ENCODE peak calls at places on chromosomes 3 and 15, in six cellular contexts. G is neural progenitor cell, J is heart right ventricle, H is GM23248, Q is lower lobe of right lung, I is IMR-90. P is an unnamed sample. For H3K4me1 and H3K27me3, the result is how much of the 10 kb centered on the place peaks cover.

GRCh38 chr3:141331370-141332318 is 36.7 kb upstream of the ZBTB38 start:
- DNase-seq in J (peak), Q (no peak), G (no peak), I (peak), H (peak), P (peak)

GRCh38 chr15:67967871-67968423 is 86.2 kb upstream of the PIAS1 start:
- DNase-seq in G (peak), H (peak), I (peak), J (peak), Q (peak), P (no peak)

GRCh38 chr3:40237892-40238571 is 71.5 kb upstream of the EIF1B start:
- DNase-seq in J (peak), I (peak), Q (no peak), G (peak), H (peak), P (no peak)

GRCh38 chr15:70806992-70807712 is 43.8 kb upstream of the UACA start:
- DNase-seq in G (no peak), J (peak), Q (peak), I (peak), H (no peak), P (no peak)

GRCh38 chr3:50182533-50183099 is 8.8 kb upstream of the GNAT1 start:
- DNase-seq in G (no peak), H (no peak), J (no peak), Q (no peak), I (no peak), P (no peak)

GRCh38 chr3:182621435-182622240 is 171.7 kb upstream of the ATP11B start:
- DNase-seq in J (no peak), Q (no peak), H (peak), G (peak), I (no peak), P (no peak)

GRCh38 chr15:63389902-63390301 is 8.3 kb upstream of the CA12 start:
- DNase-seq in J (no peak), Q (peak), G (no peak), H (no peak), I (no peak), P (peak)

GRCh38 chr15:58548308-58549012 is 116.7 kb downstream of the LIPC start:
- DNase-seq in I (no peak), J (no peak), Q (no peak), G (no peak), H (no peak), P (no peak)

GRCh38 chr3:73745429-73746247 is 120.9 kb upstream of the PDZRN3 start:
- DNase-seq in G (no peak), I (peak), Q (no peak), H (peak), J (no peak), P (peak)

GRCh38 chr3:169342652-169343051 is 320.9 kb downstream of the MECOM start:
- DNase-seq in I (no peak), H (no peak), Q (no peak), G (peak), J (no peak), P (no peak)

GRCh38 chr15:74906193-74906449 is 530 bp downstream of the FAM219B start:
- DNase-seq in G (peak), I (no peak), J (no peak), Q (peak), H (peak), P (no peak)

GRCh38 chr3:106058485-106058884 is 189.7 kb upstream of the CBLB start:
- DNase-seq in G (peak), J (no peak), I (no peak), Q (no peak), H (peak), P (no peak)

GRCh38 chr3:156143136-156143535 is 22.8 kb downstream of the KCNAB1 start:
- DNase-seq in I (no peak), G (no peak), H (no peak), J (no peak), Q (no peak), P (no peak)

GRCh38 chr15:42059661-42060476 is 34.5 kb downstream of the PLA2G4D start:
- DNase-seq in H (peak), J (peak), Q (no peak), G (peak), I (peak), P (no peak)

GRCh38 chr3:155983834-155984474 is 113.5 kb downstream of the GMPS start:
- DNase-seq in G (no peak), J (no peak), I (peak), H (no peak), Q (no peak), P (no peak)

GRCh38 chr3:139109271-139109670 is 64.6 kb upstream of the PRR23C start:
- DNase-seq in I (no peak), H (no peak), J (no peak), G (no peak), Q (no peak), P (no peak)

GRCh38 chr3:99918720-99919119 is 101.1 kb downstream of the CMSS1 start:
- DNase-seq in Q (no peak), H (peak), I (peak), G (no peak), J (no peak), P (no peak)

GRCh38 chr3:46312996-46313395 is 40.9 kb upstream of the CCR2 start:
- DNase-seq in H (peak), Q (no peak), I (no peak), J (peak), G (no peak), P (peak)

GRCh38 chr15:65377976-65378366 is at the start of gene IGDCC3:
- DNase-seq in Q (no peak), H (peak), G (peak), I (no peak), J (no peak), P (no peak)

GRCh38 chr15:58506064-58506490 is 74.3 kb downstream of the LIPC start:
- DNase-seq in I (no peak), J (no peak), Q (no peak), H (peak), G (no peak), P (no peak)

GRCh38 chr15:90998737-90999136 is 4.4 kb upstream of the PRC1 start:
- DNase-seq in I (no peak), G (no peak), Q (no peak), J (no peak), H (no peak), P (no peak)

GRCh38 chr3:193902557-193903256 is 233.2 kb upstream of the HES1 start:
- DNase-seq in G (peak), I (no peak), H (no peak), J (no peak), Q (no peak), P (no peak)

GRCh38 chr3:116445291-116445841 is at the start of gene LSAMP:
- DNase-seq in I (peak), G (peak), J (no peak), H (peak), Q (no peak), P (no peak)

GRCh38 chr15:76776480-76776879 is 128.7 kb downstream of the SCAPER start:
- DNase-seq in J (no peak), I (no peak), Q (no peak), H (no peak), G (no peak), P (no peak)

GRCh38 chr15:84034831-84035753 is 200.5 kb upstream of the GOLGA6L4 start:
- DNase-seq in Q (no peak), G (peak), H (peak), J (no peak), I (peak), P (peak)

GRCh38 chr3:13493867-13494441 is 13.8 kb downstream of the HDAC11 start:
- DNase-seq in Q (no peak), H (no peak), I (no peak), G (no peak), J (no peak), P (no peak)

GRCh38 chr3:63847718-63848450 is 15.7 kb downstream of the THOC7 start:
- DNase-seq in Q (no peak), J (no peak), I (no peak), H (no peak), G (no peak), P (no peak)

GRCh38 chr15:23565395-23566069 is at the start of gene MKRN3:
- DNase-seq in J (no peak), Q (no peak), H (peak), G (peak), I (peak), P (no peak)

GRCh38 chr15:75531041-75531450 is 48.1 kb downstream of the PTPN9 start:
- DNase-seq in G (no peak), J (peak), Q (no peak), I (peak), H (peak), P (peak)

GRCh38 chr15:23642413-23643044 is 5.1 kb downstream of the MAGEL2 start:
- DNase-seq in G (peak), J (peak), H (peak), Q (peak), I (peak), P (peak)

GRCh38 chr15:99307735-99308134 is 56.5 kb downstream of the LRRC28 start:
- DNase-seq in G (no peak), I (peak), Q (no peak), H (no peak), J (no peak), P (no peak)

GRCh38 chr3:12148183-12148940 is 10.3 kb downstream of the TIMP4 start:
- DNase-seq in I (no peak), Q (no peak), J (peak), H (peak), G (no peak), P (no peak)

GRCh38 chr3:72144773-72145505 is 360.0 kb upstream of the PROK2 start:
- DNase-seq in J (peak), H (no peak), I (no peak), G (no peak), Q (no peak), P (no peak)

GRCh38 chr15:84788500-84788899 is 28.7 kb upstream of the ALPK3 start:
- DNase-seq in G (no peak), J (no peak), I (no peak), Q (no peak), H (no peak), P (no peak)

GRCh38 chr3:121574449-121574848 is 6.7 kb downstream of the ARGFX start:
- DNase-seq in H (no peak), I (peak), G (no peak), J (no peak), Q (no peak), P (peak)

GRCh38 chr15:51460796-51461195 is 119.3 kb downstream of the GLDN start:
- DNase-seq in J (no peak), Q (no peak), I (no peak), G (no peak), H (peak), P (no peak)
- H3K27ac ChIP-seq in J (no peak), Q (no peak), I (no peak), G (no peak), H (no peak), P (no peak)

GRCh38 chr3:172094621-172095557 is 55.5 kb downstream of the FNDC3B start:
- DNase-seq in Q (no peak), I (peak), J (no peak), H (peak), G (no peak), P (no peak)
- H3K4me1 ChIP-seq in Q (half or more), I (under half), J (under half), H (half or more), G (under half), P (half or more)

GRCh38 chr3:126926684-126927404 is 56.1 kb upstream of the PLXNA1 start:
- DNase-seq in H (peak), Q (no peak), J (peak), I (peak), G (no peak), P (peak)
- H3K27me3 ChIP-seq in H (under half), Q (under half), J (half or more), I (under half), G (under half), P (under half)

GRCh38 chr15:78460737-78461136 is 22.7 kb downstream of the IREB2 start:
- DNase-seq in Q (no peak), J (no peak), H (no peak), I (no peak), G (no peak), P (no peak)
- H3K27ac ChIP-seq in Q (no peak), J (no peak), H (no peak), I (no peak), G (no peak), P (no peak)

DNA sequence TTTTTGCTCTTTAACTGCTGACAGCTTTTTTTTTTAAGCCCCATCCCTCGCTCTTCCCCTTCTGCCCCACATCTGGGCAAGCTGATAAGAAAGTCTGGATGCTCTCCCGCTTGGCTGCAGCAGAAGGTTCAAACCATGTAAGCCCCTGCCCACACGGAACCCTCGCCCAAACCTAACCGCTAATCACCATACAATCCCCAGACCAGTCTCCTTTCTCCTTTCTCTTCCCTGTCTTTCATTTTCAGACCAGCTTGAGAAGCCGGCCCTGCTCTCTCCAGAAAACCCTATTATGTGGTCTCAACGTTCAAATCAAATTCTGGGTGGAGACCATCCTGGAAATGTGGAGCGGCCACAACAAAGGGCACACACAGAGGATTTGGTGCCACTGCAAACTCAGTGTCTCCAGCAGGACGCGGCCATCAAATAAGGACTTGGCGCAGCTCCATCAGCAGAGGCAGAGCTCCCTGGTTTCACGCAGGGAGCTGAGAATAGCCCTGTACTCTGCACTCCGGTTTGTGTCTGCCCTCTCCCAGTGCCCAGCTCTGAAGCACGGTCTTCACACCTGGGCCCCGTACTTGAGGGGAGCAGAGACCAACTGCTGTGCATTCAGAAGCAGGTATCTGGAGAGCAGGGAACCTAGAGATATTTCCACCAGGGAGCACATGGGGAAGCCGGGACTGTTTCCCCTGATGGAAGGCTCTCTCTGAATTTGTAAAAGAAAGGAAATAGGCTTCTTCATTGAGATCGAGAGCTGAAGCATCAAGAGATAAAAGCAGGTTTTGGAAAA is 92.6 kb downstream of the XXYLT1 start:
- DNase-seq in Q (no peak), H (no peak), G (no peak), I (no peak), J (peak), P (no peak)
- H3K4me1 ChIP-seq in Q (half or more), H (under half), G (under half), I (under half), J (half or more), P (under half)